ENCODE peak calls at places on chromosomes 2 and 18, in five cellular contexts. One of them, this sample, is unnamed.

GRCh38 chr18:75811156-75811555 is 383.7 kb upstream of the SMIM21 start:
- DNase-seq in WTC11: no peak
- DNase-seq in iris pigment epithelial cell: no peak
- DNase-seq in transverse colon: no peak
- DNase-seq in stimulated activated CD8-positive, alpha-beta memory T cell treated with anti-CD3 and anti-CD28 coated beads, Interleukin-15, amount 100 ng/mL, for 24 hours: no peak
- DNase-seq in this sample: no peak

GRCh38 chr2:141778315-141778835 is 352.4 kb downstream of the LRP1B start:
- DNase-seq in transverse colon: no peak
- DNase-seq in WTC11: no peak
- DNase-seq in stimulated activated CD8-positive, alpha-beta memory T cell treated with anti-CD3 and anti-CD28 coated beads, Interleukin-15, amount 100 ng/mL, for 24 hours: no peak
- DNase-seq in iris pigment epithelial cell: no peak
- DNase-seq in this sample: no peak

GRCh38 chr18:12883003-12883683 is 894 bp downstream of the PTPN2 start:
- DNase-seq in transverse colon: no peak
- DNase-seq in stimulated activated CD8-positive, alpha-beta memory T cell treated with anti-CD3 and anti-CD28 coated beads, Interleukin-15, amount 100 ng/mL, for 24 hours: no peak
- DNase-seq in WTC11: no peak
- DNase-seq in iris pigment epithelial cell: no peak
- DNase-seq in this sample: peak

GRCh38 chr2:55779459-55780421 is 86.1 kb upstream of the PNPT1 start:
- DNase-seq in transverse colon: no peak
- DNase-seq in stimulated activated CD8-positive, alpha-beta memory T cell treated with anti-CD3 and anti-CD28 coated beads, Interleukin-15, amount 100 ng/mL, for 24 hours: no peak
- DNase-seq in iris pigment epithelial cell: peak
- DNase-seq in WTC11: no peak
- DNase-seq in this sample: no peak

GRCh38 chr18:74299746-74300145 is 8.0 kb upstream of the CYB5A start:
- DNase-seq in iris pigment epithelial cell: no peak
- DNase-seq in transverse colon: no peak
- DNase-seq in WTC11: no peak
- DNase-seq in stimulated activated CD8-positive, alpha-beta memory T cell treated with anti-CD3 and anti-CD28 coated beads, Interleukin-15, amount 100 ng/mL, for 24 hours: no peak
- DNase-seq in this sample: no peak

GRCh38 chr2:79191816-79192215 is 32.3 kb upstream of the REG3A start:
- DNase-seq in WTC11: no peak
- DNase-seq in stimulated activated CD8-positive, alpha-beta memory T cell treated with anti-CD3 and anti-CD28 coated beads, Interleukin-15, amount 100 ng/mL, for 24 hours: no peak
- DNase-seq in transverse colon: no peak
- DNase-seq in iris pigment epithelial cell: no peak
- DNase-seq in this sample: no peak

GRCh38 chr18:7616661-7617060 is 49.5 kb downstream of the PTPRM start:
- DNase-seq in transverse colon: peak
- DNase-seq in iris pigment epithelial cell: no peak
- DNase-seq in stimulated activated CD8-positive, alpha-beta memory T cell treated with anti-CD3 and anti-CD28 coated beads, Interleukin-15, amount 100 ng/mL, for 24 hours: no peak
- DNase-seq in WTC11: no peak
- DNase-seq in this sample: no peak

GRCh38 chr2:70965506-70965905 is 12.9 kb upstream of the ANKRD53 start:
- DNase-seq in stimulated activated CD8-positive, alpha-beta memory T cell treated with anti-CD3 and anti-CD28 coated beads, Interleukin-15, amount 100 ng/mL, for 24 hours: no peak
- DNase-seq in transverse colon: no peak
- DNase-seq in WTC11: no peak
- DNase-seq in iris pigment epithelial cell: no peak
- DNase-seq in this sample: no peak

GRCh38 chr2:12173943-12174340 is 427.5 kb downstream of the LPIN1 start:
- DNase-seq in WTC11: no peak
- DNase-seq in stimulated activated CD8-positive, alpha-beta memory T cell treated with anti-CD3 and anti-CD28 coated beads, Interleukin-15, amount 100 ng/mL, for 24 hours: no peak
- DNase-seq in transverse colon: no peak
- DNase-seq in iris pigment epithelial cell: no peak
- DNase-seq in this sample: no peak

GRCh38 chr2:83168377-83168776 is 1290.7 kb downstream of the SUCLG1 start:
- DNase-seq in stimulated activated CD8-positive, alpha-beta memory T cell treated with anti-CD3 and anti-CD28 coated beads, Interleukin-15, amount 100 ng/mL, for 24 hours: no peak
- DNase-seq in transverse colon: no peak
- DNase-seq in WTC11: no peak
- DNase-seq in iris pigment epithelial cell: no peak
- DNase-seq in this sample: no peak

GRCh38 chr18:23196119-23197004 is 61.1 kb downstream of the CABLES1 start:
- DNase-seq in WTC11: peak
- DNase-seq in iris pigment epithelial cell: no peak
- DNase-seq in stimulated activated CD8-positive, alpha-beta memory T cell treated with anti-CD3 and anti-CD28 coated beads, Interleukin-15, amount 100 ng/mL, for 24 hours: no peak
- DNase-seq in transverse colon: no peak
- DNase-seq in this sample: peak

GRCh38 chr2:197116306-197116879 is 189.9 kb upstream of the PGAP1 start:
- DNase-seq in transverse colon: no peak
- DNase-seq in iris pigment epithelial cell: no peak
- DNase-seq in WTC11: no peak
- DNase-seq in stimulated activated CD8-positive, alpha-beta memory T cell treated with anti-CD3 and anti-CD28 coated beads, Interleukin-15, amount 100 ng/mL, for 24 hours: no peak
- DNase-seq in this sample: no peak